ENCODE peak calls at places on chromosomes 13 and 19, in nine cellular contexts. M, C, N, H, K, E, W, L and A are unnamed samples.
A peak's percentile ranks its signal among the peaks of the same experiment; 100 is the strongest.

GRCh38 chr13:73450583-73450982 is 391.8 kb downstream of the KLF5 start:
- DNase-seq in M (no peak), C (no peak), N (no peak), H (no peak), K (no peak), E (no peak), W (no peak), L (no peak), A (no peak)

GRCh38 chr19:10471909-10472308 is 31.2 kb downstream of the KEAP1 start:
- DNase-seq in M (no peak), C (no peak), N (no peak), H (peak; percentile 40), K (no peak), E (no peak), W (no peak), L (peak; percentile 61), A (no peak)

GRCh38 chr19:55489711-55490477 is 1.7 kb downstream of the SSC5D start:
- DNase-seq in M (no peak), C (no peak), N (no peak), H (no peak), K (no peak), E (no peak), W (no peak), L (no peak), A (no peak)

GRCh38 chr19:32810452-32810851 is 59.1 kb downstream of the SLC7A9 start:
- DNase-seq in M (no peak), C (no peak), N (no peak), H (no peak), K (no peak), E (no peak), W (no peak), L (no peak), A (no peak)

GRCh38 chr19:54114340-54114826 is 1.1 kb downstream of the TFPT start:
- DNase-seq in M (peak; percentile 76), C (peak; percentile 38), N (peak; percentile 36), H (no peak), K (no peak), E (peak; percentile 55), W (no peak), L (peak; percentile 40), A (peak; percentile 40)

GRCh38 chr13:66915596-66916185 is 314.4 kb downstream of the PCDH9 start:
- DNase-seq in M (no peak), C (no peak), N (no peak), H (no peak), K (no peak), E (no peak), W (no peak), L (peak; percentile 32), A (no peak)

GRCh38 chr13:28049215-28049614 is 51.2 kb downstream of the FLT3 start:
- DNase-seq in M (no peak), C (no peak), N (no peak), H (peak; percentile 74), K (no peak), E (no peak), W (no peak), L (no peak), A (no peak)

GRCh38 chr13:98536729-98537128 is 40.2 kb downstream of the STK24 start:
- DNase-seq in M (no peak), C (no peak), N (no peak), H (no peak), K (no peak), E (no peak), W (no peak), L (no peak), A (no peak)

GRCh38 chr19:5141278-5141925 is 172.5 kb downstream of the KDM4B start:
- DNase-seq in M (no peak), C (no peak), N (no peak), H (no peak), K (peak; percentile 28), E (no peak), W (no peak), L (peak; percentile 93), A (no peak)

GRCh38 chr19:56972291-56972914 is 131.9 kb upstream of the PEG3 start:
- DNase-seq in M (no peak), C (no peak), N (no peak), H (no peak), K (no peak), E (no peak), W (no peak), L (no peak), A (no peak)